ENCODE peak calls at places on chromosomes 2 and 18, in six cellular contexts. N is heart left ventricle, G is GM23338, W is endodermal cell, Z is retinal pigment epithelial cell, Q is left ventricle myocardium inferior. Y is an unnamed sample.

GRCh38 chr2:80548469-80548868 is 243.9 kb upstream of the LRRTM1 start:
- DNase-seq in N (peak), G (no peak), W (peak), Z (no peak), Q (peak), Y (peak)

GRCh38 chr2:166127217-166128155 is at the start of gene SCN1A:
- DNase-seq in N (no peak), G (peak), W (peak), Z (peak), Q (no peak), Y (peak)

GRCh38 chr18:75156139-75156750 is 52.7 kb downstream of the PTGR3 start:
- DNase-seq in N (no peak), G (no peak), W (peak), Z (no peak), Q (no peak), Y (no peak)

GRCh38 chr2:18244840-18245239 is 315.6 kb downstream of the RDH14 start:
- DNase-seq in N (no peak), G (peak), W (peak), Z (no peak), Q (no peak), Y (no peak)

GRCh38 chr2:98496750-98497493 is 52.3 kb downstream of the INPP4A start:
- DNase-seq in N (no peak), G (no peak), W (no peak), Z (no peak), Q (no peak), Y (no peak)

GRCh38 chr2:237669628-237670351 is 42.4 kb downstream of the LRRFIP1 start:
- DNase-seq in N (peak), G (no peak), W (no peak), Z (no peak), Q (peak), Y (no peak)

GRCh38 chr2:118842687-118843491 is 4.6 kb downstream of the EN1 start:
- DNase-seq in N (no peak), G (peak), W (peak), Z (no peak), Q (no peak), Y (no peak)

GRCh38 chr18:59837586-59837985 is 62.2 kb upstream of the PMAIP1 start:
- DNase-seq in N (no peak), G (peak), W (peak), Z (no peak), Q (no peak), Y (peak)

GRCh38 chr18:2281523-2282199 is 289.6 kb downstream of the METTL4 start:
- DNase-seq in N (no peak), G (peak), W (no peak), Z (no peak), Q (no peak), Y (no peak)

GRCh38 chr2:238167761-238168160 is 9.0 kb downstream of the ERFE start:
- DNase-seq in N (no peak), G (no peak), W (peak), Z (no peak), Q (peak), Y (no peak)

GRCh38 chr2:219309278-219309677 is at the start of gene PTPRN:
- DNase-seq in N (no peak), G (peak), W (peak), Z (no peak), Q (no peak), Y (no peak)

GRCh38 chr2:205524656-205525055 is 157.6 kb upstream of the NRP2 start:
- DNase-seq in N (no peak), G (no peak), W (no peak), Z (no peak), Q (no peak), Y (peak)

GRCh38 chr2:149039213-149039724 is 770 bp downstream of the LYPD6B start:
- DNase-seq in N (no peak), G (no peak), W (no peak), Z (no peak), Q (no peak), Y (no peak)

GRCh38 chr2:149040451-149040850 is 2.0 kb downstream of the LYPD6B start:
- DNase-seq in N (no peak), G (peak), W (peak), Z (no peak), Q (no peak), Y (peak)

GRCh38 chr2:149037851-149038250 is 648 bp upstream of the LYPD6B start:
- DNase-seq in N (no peak), G (peak), W (peak), Z (no peak), Q (no peak), Y (peak)

GRCh38 chr2:149036507-149037293 is 1.8 kb upstream of the LYPD6B start:
- DNase-seq in N (no peak), G (no peak), W (no peak), Z (no peak), Q (no peak), Y (no peak)

GRCh38 chr2:149038442-149039212 is at the start of gene LYPD6B:
- DNase-seq in N (no peak), G (peak), W (peak), Z (no peak), Q (no peak), Y (peak)
- TF ChIP-seq CTCF in N (no peak), G (peak), W (no peak), Z (peak), Q (no peak), Y (no peak)

GRCh38 chr2:200199005-200199404 is 107.5 kb upstream of the SPATS2L start:
- DNase-seq in N (no peak), G (no peak), W (no peak), Z (no peak), Q (no peak), Y (no peak)

GRCh38 chr2:200194746-200195145 is 111.7 kb upstream of the SPATS2L start:
- DNase-seq in N (no peak), G (no peak), W (no peak), Z (no peak), Q (no peak), Y (no peak)

GRCh38 chr2:200203381-200203827 is 103.1 kb upstream of the SPATS2L start:
- DNase-seq in N (no peak), G (peak), W (peak), Z (no peak), Q (no peak), Y (no peak)

GRCh38 chr2:200193791-200194190 is 112.7 kb upstream of the SPATS2L start:
- DNase-seq in N (no peak), G (no peak), W (no peak), Z (no peak), Q (no peak), Y (no peak)

DNA sequence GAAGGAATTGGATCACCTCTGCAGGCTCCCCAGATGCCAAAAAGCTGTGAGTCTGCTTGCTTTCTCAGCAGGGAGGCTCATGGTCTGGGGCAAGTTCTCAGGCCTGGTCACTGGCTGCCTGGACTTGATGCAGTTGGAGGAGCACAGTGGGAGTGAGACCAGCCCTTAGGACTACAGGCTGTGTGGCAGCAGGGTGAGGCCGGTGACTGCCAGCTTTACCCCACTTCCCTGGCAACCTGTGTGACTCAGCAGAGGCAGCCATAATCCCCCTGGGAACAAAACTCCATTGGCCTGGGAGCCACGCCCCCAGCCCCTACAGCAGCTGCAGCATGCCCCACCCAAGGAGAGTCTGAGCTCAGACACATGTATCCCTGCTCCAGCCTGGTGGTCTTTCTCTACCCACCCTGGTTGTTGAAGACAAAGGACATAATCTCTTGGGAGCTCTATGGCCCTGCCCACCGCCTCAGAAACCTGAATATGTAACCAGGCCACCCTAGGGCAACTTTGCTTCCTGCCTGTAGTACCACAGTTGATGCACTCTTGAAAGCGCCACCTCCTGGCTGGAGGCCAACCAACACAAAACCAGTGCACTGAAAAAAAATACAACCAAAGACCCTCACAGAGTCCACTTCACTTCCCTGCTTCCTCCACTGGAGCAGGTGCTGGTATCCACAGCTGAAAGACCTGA is 106.8 kb upstream of the SPATS2L start:
- DNase-seq in N (no peak), G (peak), W (peak), Z (peak), Q (no peak), Y (peak)
- TF ChIP-seq CTCF in N (no peak), G (peak), W (peak), Z (peak), Q (no peak), Y (no peak)

DNA sequence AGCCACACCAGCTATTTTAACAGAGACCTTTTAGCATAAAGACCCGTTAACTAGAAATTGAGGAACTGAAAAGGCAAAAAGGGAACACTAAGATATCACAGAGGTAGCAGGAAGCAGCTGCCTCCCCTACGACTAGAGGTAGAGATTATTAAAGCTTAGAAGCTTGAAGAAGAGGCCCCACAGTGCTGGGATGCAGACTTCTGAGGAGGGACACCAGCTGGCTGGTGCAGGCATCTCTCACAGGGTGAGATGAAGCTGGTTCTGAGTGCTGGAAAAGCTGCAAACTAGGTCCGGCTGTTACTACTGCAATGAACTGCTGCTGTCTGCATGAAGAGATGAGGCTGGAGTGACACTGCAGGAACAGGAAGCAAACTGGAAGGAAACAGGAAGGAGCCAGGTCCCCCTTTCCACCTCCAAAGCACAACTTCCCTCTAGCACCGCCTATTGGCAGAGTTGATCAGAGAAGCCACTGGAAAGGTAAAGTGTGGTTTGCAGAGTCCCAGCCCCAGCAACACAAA is 61.2 kb upstream of the MRPS9 start:
- DNase-seq in N (no peak), G (peak), W (peak), Z (no peak), Q (no peak), Y (peak)
- TF ChIP-seq CTCF in N (no peak), G (peak), W (peak), Z (no peak), Q (no peak), Y (no peak)

DNA sequence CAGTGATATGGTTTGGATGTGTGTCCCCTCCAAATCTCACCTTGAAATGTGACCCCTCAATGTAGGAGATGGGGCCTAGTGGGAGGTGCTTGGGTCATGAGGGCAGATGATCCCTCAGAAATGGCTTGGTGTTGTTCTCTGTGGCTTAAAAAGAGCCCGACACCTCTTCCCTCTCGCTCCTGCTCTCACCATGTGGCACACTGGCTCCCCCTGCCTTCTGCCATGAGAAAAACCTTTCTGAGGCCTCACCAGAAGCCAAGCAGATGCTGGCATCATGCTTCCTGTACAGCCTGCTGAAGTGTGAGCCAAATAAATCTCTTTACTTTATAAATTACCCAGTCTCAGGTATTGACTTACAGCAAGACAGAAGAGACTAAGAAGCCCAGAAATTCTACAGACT is 357.1 kb downstream of the NRXN1 start:
- DNase-seq in N (no peak), G (peak), W (peak), Z (no peak), Q (no peak), Y (peak)
- TF ChIP-seq CTCF in N (no peak), G (peak), W (peak), Z (peak), Q (no peak), Y (peak)

GRCh38 chr2:196105956-196106355 is 37.3 kb upstream of the DNAH7 start:
- DNase-seq in N (no peak), G (no peak), W (no peak), Z (no peak), Q (no peak), Y (no peak)

GRCh38 chr2:196103626-196104025 is 35.0 kb upstream of the DNAH7 start:
- DNase-seq in N (no peak), G (no peak), W (no peak), Z (no peak), Q (no peak), Y (no peak)

GRCh38 chr2:196112408-196113039 is 43.9 kb upstream of the DNAH7 start:
- DNase-seq in N (no peak), G (peak), W (no peak), Z (peak), Q (no peak), Y (peak)

GRCh38 chr2:196113061-196113974 is 44.7 kb upstream of the DNAH7 start:
- DNase-seq in N (no peak), G (peak), W (peak), Z (peak), Q (no peak), Y (no peak)

GRCh38 chr2:196108604-196109003 is 40.0 kb upstream of the DNAH7 start:
- DNase-seq in N (no peak), G (no peak), W (no peak), Z (no peak), Q (no peak), Y (no peak)
- TF ChIP-seq CTCF in N (no peak), G (no peak), W (no peak), Z (no peak), Q (no peak), Y (no peak)

DNA sequence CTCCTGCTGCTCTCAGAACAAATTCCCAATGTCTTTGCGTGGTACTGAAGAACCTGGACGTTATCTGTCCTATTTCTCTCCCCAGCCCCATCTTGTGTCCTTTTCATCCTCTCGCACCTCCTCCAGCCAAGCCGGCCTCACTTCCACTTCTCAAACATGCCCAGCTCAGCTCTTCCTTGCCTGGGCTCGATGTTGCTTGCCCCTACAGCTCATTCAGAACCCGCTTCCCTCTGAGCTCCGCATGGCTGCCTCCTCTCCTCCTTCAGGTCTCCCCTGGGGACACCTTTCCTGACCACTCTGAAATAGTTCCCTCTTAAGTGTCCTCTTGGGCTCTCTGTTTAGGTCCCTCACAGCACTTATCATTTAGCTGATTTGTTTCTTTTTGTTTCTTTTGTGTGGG is 6.7 kb upstream of the SMARCAL1 start:
- DNase-seq in N (no peak), G (no peak), W (no peak), Z (no peak), Q (no peak), Y (no peak)
- TF ChIP-seq CTCF in N (no peak), G (no peak), W (no peak), Z (no peak), Q (no peak), Y (no peak)

GRCh38 chr2:37575780-37576179 is 95.7 kb downstream of the CDC42EP3 start:
- DNase-seq in N (no peak), G (no peak), W (no peak), Z (no peak), Q (no peak), Y (no peak)
- TF ChIP-seq CTCF in N (no peak), G (peak), W (peak), Z (peak), Q (no peak), Y (no peak)

GRCh38 chr2:135783416-135783815 is 41.8 kb downstream of the UBXN4 start:
- DNase-seq in N (no peak), G (no peak), W (no peak), Z (no peak), Q (no peak), Y (no peak)

GRCh38 chr2:135790423-135790822 is 46.6 kb downstream of the LCT start:
- DNase-seq in N (no peak), G (no peak), W (no peak), Z (no peak), Q (no peak), Y (no peak)

GRCh38 chr2:135782231-135782630 is 40.6 kb downstream of the UBXN4 start:
- DNase-seq in N (no peak), G (no peak), W (no peak), Z (no peak), Q (no peak), Y (no peak)

DNA sequence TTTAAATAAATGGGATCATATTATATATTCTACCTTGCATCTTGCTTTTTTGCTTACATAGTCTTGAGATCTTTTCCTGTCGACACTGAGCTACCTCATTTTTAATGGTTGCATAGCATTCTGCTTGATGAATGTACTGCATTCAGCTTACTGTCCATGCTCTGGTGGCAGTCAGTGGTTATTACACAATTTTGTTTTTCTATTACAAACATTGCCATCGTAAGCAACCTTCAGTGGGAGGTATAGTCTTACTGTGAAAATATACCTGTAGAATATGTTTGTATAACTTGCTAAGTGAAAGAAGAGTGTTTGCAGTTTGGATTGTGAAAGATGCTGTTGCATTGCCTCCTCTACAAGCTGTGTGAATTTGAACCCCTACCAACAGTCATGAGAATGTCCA is 43.4 kb downstream of the UBXN4 start:
- DNase-seq in N (no peak), G (no peak), W (no peak), Z (no peak), Q (no peak), Y (peak)
- TF ChIP-seq CTCF in N (no peak), G (no peak), W (peak), Z (peak), Q (peak), Y (no peak)

GRCh38 chr2:135048122-135048521 is 875 bp upstream of the MAP3K19 start:
- DNase-seq in N (no peak), G (no peak), W (no peak), Z (no peak), Q (no peak), Y (no peak)

GRCh38 chr2:135047295-135047694 is at the start of gene MAP3K19:
- DNase-seq in N (no peak), G (peak), W (no peak), Z (no peak), Q (no peak), Y (no peak)

GRCh38 chr2:135037831-135038230 is 9.4 kb downstream of the MAP3K19 start:
- DNase-seq in N (no peak), G (no peak), W (no peak), Z (no peak), Q (no peak), Y (no peak)

GRCh38 chr2:135043345-135043744 is 3.9 kb downstream of the MAP3K19 start:
- DNase-seq in N (no peak), G (peak), W (peak), Z (no peak), Q (no peak), Y (no peak)
- TF ChIP-seq CTCF in N (peak), G (peak), W (peak), Z (peak), Q (peak), Y (peak)